ENCODE peak calls at places on chromosomes 12 and 14, in six cellular contexts. One of them, this sample, is unnamed.

GRCh38 chr12:93722757-93723567 is 45.8 kb downstream of the CRADD start:
- DNase-seq in tibial artery: no peak
- DNase-seq in RWPE1: peak; percentile 32
- DNase-seq in lower lobe of right lung: no peak
- DNase-seq in A549: no peak
- DNase-seq in IMR-90: no peak
- DNase-seq in this sample: no peak

GRCh38 chr12:14828896-14829295 is 14.4 kb downstream of the ART4 start:
- DNase-seq in tibial artery: no peak
- DNase-seq in RWPE1: peak; percentile 45
- DNase-seq in lower lobe of right lung: no peak
- DNase-seq in A549: no peak
- DNase-seq in IMR-90: peak; percentile 31
- DNase-seq in this sample: no peak

GRCh38 chr12:13661005-13661887 is 320.2 kb downstream of the GRIN2B start:
- DNase-seq in tibial artery: peak; percentile 33
- DNase-seq in RWPE1: peak; percentile 17
- DNase-seq in lower lobe of right lung: no peak
- DNase-seq in A549: peak; percentile 36
- DNase-seq in IMR-90: peak; percentile 47
- DNase-seq in this sample: no peak

GRCh38 chr14:36818212-36818611 is 156.6 kb downstream of the PAX9 start:
- DNase-seq in tibial artery: no peak
- DNase-seq in RWPE1: no peak
- DNase-seq in lower lobe of right lung: no peak
- DNase-seq in A549: no peak
- DNase-seq in IMR-90: no peak
- DNase-seq in this sample: no peak

GRCh38 chr12:13942826-13943225 is 38.6 kb downstream of the GRIN2B start:
- DNase-seq in tibial artery: no peak
- DNase-seq in RWPE1: no peak
- DNase-seq in lower lobe of right lung: no peak
- DNase-seq in A549: no peak
- DNase-seq in IMR-90: no peak
- DNase-seq in this sample: no peak

GRCh38 chr14:32375663-32376062 is 46.6 kb downstream of the AKAP6 start:
- DNase-seq in tibial artery: no peak
- DNase-seq in RWPE1: no peak
- DNase-seq in lower lobe of right lung: no peak
- DNase-seq in A549: no peak
- DNase-seq in IMR-90: no peak
- DNase-seq in this sample: no peak

GRCh38 chr14:36508418-36509051 is 11.5 kb downstream of the NKX2-1 start:
- DNase-seq in tibial artery: no peak
- DNase-seq in RWPE1: no peak
- DNase-seq in lower lobe of right lung: peak; percentile 78
- DNase-seq in A549: no peak
- DNase-seq in IMR-90: no peak
- DNase-seq in this sample: no peak

GRCh38 chr12:107319536-107320030 is 226.2 kb upstream of the CRY1 start:
- DNase-seq in tibial artery: no peak
- DNase-seq in RWPE1: no peak
- DNase-seq in lower lobe of right lung: no peak
- DNase-seq in A549: no peak
- DNase-seq in IMR-90: no peak
- DNase-seq in this sample: no peak

GRCh38 chr14:23299558-23299957 is 3.1 kb downstream of the PPP1R3E start:
- DNase-seq in tibial artery: no peak
- DNase-seq in RWPE1: no peak
- DNase-seq in lower lobe of right lung: no peak
- DNase-seq in A549: peak; percentile 35
- DNase-seq in IMR-90: peak; percentile 70
- DNase-seq in this sample: no peak

GRCh38 chr12:130713581-130713991 is 2.5 kb downstream of the RIMBP2 start:
- DNase-seq in tibial artery: peak; percentile 15
- DNase-seq in RWPE1: no peak
- DNase-seq in lower lobe of right lung: no peak
- DNase-seq in A549: no peak
- DNase-seq in IMR-90: no peak
- DNase-seq in this sample: no peak

GRCh38 chr14:21014761-21015190 is 10.1 kb downstream of the NDRG2 start:
- DNase-seq in tibial artery: peak; percentile 85
- DNase-seq in RWPE1: peak; percentile 75
- DNase-seq in lower lobe of right lung: peak; percentile 70
- DNase-seq in A549: peak; percentile 76
- DNase-seq in IMR-90: peak; percentile 83
- DNase-seq in this sample: peak; percentile 77

GRCh38 chr14:100529561-100530031 is 57.6 kb downstream of the BEGAIN start:
- DNase-seq in tibial artery: no peak
- DNase-seq in RWPE1: no peak
- DNase-seq in lower lobe of right lung: peak; percentile 28
- DNase-seq in A549: no peak
- DNase-seq in IMR-90: no peak
- DNase-seq in this sample: no peak

GRCh38 chr12:79877246-79877645 is 57.7 kb downstream of the PPP1R12A start:
- DNase-seq in tibial artery: no peak
- DNase-seq in RWPE1: no peak
- DNase-seq in lower lobe of right lung: no peak
- DNase-seq in A549: no peak
- DNase-seq in IMR-90: no peak
- DNase-seq in this sample: no peak

GRCh38 chr14:91377700-91378652 is 39.6 kb downstream of the CCDC88C start:
- DNase-seq in tibial artery: no peak
- DNase-seq in RWPE1: no peak
- DNase-seq in lower lobe of right lung: no peak
- DNase-seq in A549: no peak
- DNase-seq in IMR-90: no peak
- DNase-seq in this sample: no peak

GRCh38 chr12:57726884-57727757 is 11.4 kb downstream of the AGAP2 start:
- DNase-seq in tibial artery: no peak
- DNase-seq in RWPE1: no peak
- DNase-seq in lower lobe of right lung: peak; percentile 66
- DNase-seq in A549: no peak
- DNase-seq in IMR-90: no peak
- DNase-seq in this sample: no peak

GRCh38 chr12:57725851-57726150 is 12.7 kb downstream of the AGAP2 start:
- DNase-seq in tibial artery: no peak
- DNase-seq in RWPE1: no peak
- DNase-seq in lower lobe of right lung: no peak
- DNase-seq in A549: peak; percentile 43
- DNase-seq in IMR-90: no peak
- DNase-seq in this sample: no peak

GRCh38 chr12:57724936-57725740 is 13.4 kb downstream of the AGAP2 start:
- DNase-seq in tibial artery: no peak
- DNase-seq in RWPE1: no peak
- DNase-seq in lower lobe of right lung: no peak
- DNase-seq in A549: no peak
- DNase-seq in IMR-90: no peak
- DNase-seq in this sample: no peak

GRCh38 chr12:57727758-57728395 is 10.7 kb downstream of the AGAP2 start:
- DNase-seq in tibial artery: no peak
- DNase-seq in RWPE1: no peak
- DNase-seq in lower lobe of right lung: no peak
- DNase-seq in A549: no peak
- DNase-seq in IMR-90: no peak
- DNase-seq in this sample: peak; percentile 27

GRCh38 chr12:57726151-57726883 is 12.2 kb downstream of the AGAP2 start:
- DNase-seq in tibial artery: peak; percentile 68
- DNase-seq in RWPE1: peak; percentile 89
- DNase-seq in lower lobe of right lung: peak; percentile 84
- DNase-seq in A549: peak; percentile 97
- DNase-seq in IMR-90: peak; percentile 76
- DNase-seq in this sample: peak; percentile 39
- H3K27ac ChIP-seq in tibial artery: peak overlapping the region; percentile 65
- H3K27ac ChIP-seq in RWPE1: peak overlapping the region; percentile 90
- H3K27ac ChIP-seq in lower lobe of right lung: peak overlapping the region; percentile 60
- H3K27ac ChIP-seq in A549: peak overlapping the region; percentile 97
- H3K27ac ChIP-seq in IMR-90: peak overlapping the region; percentile 80
- H3K27ac ChIP-seq in this sample: no peak overlapping the region

GRCh38 chr12:8950287-8950574 is 786 bp upstream of the M6PR start:
- DNase-seq in tibial artery: no peak
- DNase-seq in RWPE1: no peak
- DNase-seq in lower lobe of right lung: no peak
- DNase-seq in A549: no peak
- DNase-seq in IMR-90: no peak
- DNase-seq in this sample: no peak

GRCh38 chr12:8951744-8952143 is 2.3 kb upstream of the M6PR start:
- DNase-seq in tibial artery: no peak
- DNase-seq in RWPE1: no peak
- DNase-seq in lower lobe of right lung: no peak
- DNase-seq in A549: no peak
- DNase-seq in IMR-90: no peak
- DNase-seq in this sample: no peak

GRCh38 chr12:8948711-8949524 is 527 bp downstream of the M6PR start:
- DNase-seq in tibial artery: no peak
- DNase-seq in RWPE1: peak; percentile 20
- DNase-seq in lower lobe of right lung: no peak
- DNase-seq in A549: peak; percentile 28
- DNase-seq in IMR-90: peak; percentile 40
- DNase-seq in this sample: no peak

GRCh38 chr12:8949525-8950286 is at the start of gene M6PR:
- DNase-seq in tibial artery: peak; percentile 94
- DNase-seq in RWPE1: peak; percentile 99
- DNase-seq in lower lobe of right lung: peak; percentile 96
- DNase-seq in A549: peak; percentile 98
- DNase-seq in IMR-90: peak; percentile 92
- DNase-seq in this sample: peak; percentile 84

GRCh38 chr12:8950702-8951478 is 1.4 kb upstream of the M6PR start:
- DNase-seq in tibial artery: no peak
- DNase-seq in RWPE1: no peak
- DNase-seq in lower lobe of right lung: no peak
- DNase-seq in A549: no peak
- DNase-seq in IMR-90: no peak
- DNase-seq in this sample: no peak
- TF ChIP-seq CTCF in tibial artery: no peak
- TF ChIP-seq CTCF in RWPE1: no peak
- TF ChIP-seq CTCF in lower lobe of right lung: no peak
- TF ChIP-seq CTCF in A549: no peak
- TF ChIP-seq CTCF in IMR-90: no peak
- TF ChIP-seq CTCF in this sample: peak; percentile 37

DNA sequence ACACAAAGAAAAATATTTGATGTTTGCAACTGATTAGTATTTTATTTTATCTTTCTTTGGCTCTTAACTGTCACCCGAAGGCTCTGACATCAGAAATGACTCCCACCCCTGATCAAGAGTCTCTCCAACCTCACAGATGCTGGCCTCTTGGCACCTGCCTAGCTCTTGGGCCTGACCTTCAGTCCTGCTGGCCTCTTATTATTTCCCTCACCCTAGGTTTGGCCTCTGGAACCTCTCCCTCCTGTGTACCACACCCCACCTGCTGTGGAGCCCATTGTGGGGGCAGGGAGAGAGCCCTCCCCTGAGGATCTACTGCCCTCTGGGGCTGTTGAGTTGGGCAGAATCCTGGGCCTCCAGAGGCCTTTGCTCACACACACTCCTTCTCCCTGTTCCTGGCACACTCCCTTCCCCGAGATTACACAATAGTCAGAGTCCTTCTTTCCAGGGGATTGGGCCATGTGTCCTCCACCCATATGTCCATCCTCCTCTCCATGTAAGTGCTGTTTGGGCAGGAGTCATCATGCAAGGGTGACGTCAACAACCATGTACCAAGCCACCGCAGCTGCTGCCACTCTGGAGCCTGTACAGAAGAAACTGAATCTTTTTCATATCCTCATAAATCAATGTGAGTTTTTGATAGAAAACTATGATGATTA is 124.3 kb downstream of the RASSF9 start:
- DNase-seq in tibial artery: peak; percentile 81
- DNase-seq in RWPE1: no peak
- DNase-seq in lower lobe of right lung: peak; percentile 46
- DNase-seq in A549: no peak
- DNase-seq in IMR-90: no peak
- DNase-seq in this sample: no peak
- H3K27ac ChIP-seq in tibial artery: peak overlapping the region; percentile 75
- H3K27ac ChIP-seq in RWPE1: no peak overlapping the region
- H3K27ac ChIP-seq in lower lobe of right lung: no peak overlapping the region
- H3K27ac ChIP-seq in A549: no peak overlapping the region
- H3K27ac ChIP-seq in IMR-90: no peak overlapping the region
- H3K27ac ChIP-seq in this sample: no peak overlapping the region

GRCh38 chr12:119642986-119643385 is 24.9 kb upstream of the PRKAB1 start:
- DNase-seq in tibial artery: no peak
- DNase-seq in RWPE1: no peak
- DNase-seq in lower lobe of right lung: no peak
- DNase-seq in A549: no peak
- DNase-seq in IMR-90: no peak
- DNase-seq in this sample: no peak
- TF ChIP-seq CTCF in tibial artery: no peak
- TF ChIP-seq CTCF in RWPE1: no peak
- TF ChIP-seq CTCF in lower lobe of right lung: peak; percentile 15
- TF ChIP-seq CTCF in A549: no peak
- TF ChIP-seq CTCF in IMR-90: peak; percentile 10
- TF ChIP-seq CTCF in this sample: no peak

GRCh38 chr12:53660064-53660463 is 15.8 kb downstream of the ATP5MC2 start:
- DNase-seq in tibial artery: peak; percentile 30
- DNase-seq in RWPE1: no peak
- DNase-seq in lower lobe of right lung: no peak
- DNase-seq in A549: no peak
- DNase-seq in IMR-90: no peak
- DNase-seq in this sample: no peak

GRCh38 chr12:53653595-53653994 is 22.3 kb downstream of the ATP5MC2 start:
- DNase-seq in tibial artery: no peak
- DNase-seq in RWPE1: no peak
- DNase-seq in lower lobe of right lung: no peak
- DNase-seq in A549: no peak
- DNase-seq in IMR-90: no peak
- DNase-seq in this sample: no peak

GRCh38 chr12:53659609-53660008 is 16.3 kb downstream of the ATP5MC2 start:
- DNase-seq in tibial artery: no peak
- DNase-seq in RWPE1: no peak
- DNase-seq in lower lobe of right lung: no peak
- DNase-seq in A549: no peak
- DNase-seq in IMR-90: peak; percentile 22
- DNase-seq in this sample: no peak

GRCh38 chr12:53659011-53659551 is 16.8 kb downstream of the ATP5MC2 start:
- DNase-seq in tibial artery: peak; percentile 69
- DNase-seq in RWPE1: peak; percentile 22
- DNase-seq in lower lobe of right lung: no peak
- DNase-seq in A549: peak; percentile 25
- DNase-seq in IMR-90: peak; percentile 88
- DNase-seq in this sample: no peak

DNA sequence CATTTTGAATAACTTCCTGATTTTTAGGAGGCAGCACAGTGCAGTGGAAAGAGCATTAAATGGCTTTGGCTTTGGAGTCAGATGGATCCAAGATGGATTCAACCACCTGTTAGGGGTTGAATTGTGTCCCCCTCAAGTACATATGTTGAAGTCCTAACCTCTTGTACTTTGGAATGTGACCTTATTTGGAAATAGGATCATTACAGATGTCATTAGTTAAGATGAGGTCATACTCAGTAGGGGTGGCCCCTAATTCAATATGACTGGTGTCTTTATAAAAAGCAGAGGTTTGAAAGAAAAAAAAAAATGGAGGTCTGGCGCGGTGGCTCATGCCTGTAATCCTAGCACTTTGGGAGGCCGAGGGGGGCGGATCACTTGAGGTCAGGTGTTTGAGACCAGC is 18.8 kb downstream of the ATP5MC2 start:
- DNase-seq in tibial artery: no peak
- DNase-seq in RWPE1: no peak
- DNase-seq in lower lobe of right lung: no peak
- DNase-seq in A549: no peak
- DNase-seq in IMR-90: no peak
- DNase-seq in this sample: no peak
- H3K27ac ChIP-seq in tibial artery: peak overlapping the region; percentile 83
- H3K27ac ChIP-seq in RWPE1: no peak overlapping the region
- H3K27ac ChIP-seq in lower lobe of right lung: no peak overlapping the region
- H3K27ac ChIP-seq in A549: no peak overlapping the region
- H3K27ac ChIP-seq in IMR-90: no peak overlapping the region
- H3K27ac ChIP-seq in this sample: no peak overlapping the region

GRCh38 chr12:116009805-116010204 is 267.7 kb downstream of the MED13L start:
- DNase-seq in tibial artery: no peak
- DNase-seq in RWPE1: no peak
- DNase-seq in lower lobe of right lung: no peak
- DNase-seq in A549: peak; percentile 16
- DNase-seq in IMR-90: no peak
- DNase-seq in this sample: no peak
- TF ChIP-seq CTCF in tibial artery: peak; percentile 16
- TF ChIP-seq CTCF in RWPE1: peak; percentile 20
- TF ChIP-seq CTCF in lower lobe of right lung: no peak
- TF ChIP-seq CTCF in A549: no peak
- TF ChIP-seq CTCF in IMR-90: peak; percentile 18
- TF ChIP-seq CTCF in this sample: no peak

This sample was measured in CD4-positive, alpha-beta T cell.